ENCODE peak calls at places on chromosomes 3 and 15, in ten cellular contexts. One of them, this sample, is unnamed.

GRCh38 chr3:147604136-147604535 is 195.0 kb downstream of the ZIC1 start:
- DNase-seq in NCI-H1105: no peak
- DNase-seq in cardiac muscle cell: no peak
- DNase-seq in cardiac fibroblast: no peak
- DNase-seq in choroid plexus epithelial cell: no peak
- DNase-seq in AG08396: no peak
- DNase-seq in GM23248: no peak
- DNase-seq in kidney tubule cell: no peak
- DNase-seq in SHP77: no peak
- DNase-seq in A172: no peak
- DNase-seq in this sample: no peak

GRCh38 chr3:32304510-32304909 is 66.0 kb downstream of the CMTM8 start:
- DNase-seq in NCI-H1105: no peak
- DNase-seq in cardiac muscle cell: no peak
- DNase-seq in cardiac fibroblast: no peak
- DNase-seq in choroid plexus epithelial cell: no peak
- DNase-seq in AG08396: no peak
- DNase-seq in GM23248: no peak
- DNase-seq in kidney tubule cell: no peak
- DNase-seq in SHP77: peak; percentile 85
- DNase-seq in A172: no peak
- DNase-seq in this sample: no peak

GRCh38 chr15:47711654-47712053 is 5.7 kb upstream of the SEMA6D start:
- DNase-seq in NCI-H1105: no peak
- DNase-seq in cardiac muscle cell: no peak
- DNase-seq in cardiac fibroblast: peak; percentile 42
- DNase-seq in choroid plexus epithelial cell: peak; percentile 56
- DNase-seq in AG08396: no peak
- DNase-seq in GM23248: peak; percentile 51
- DNase-seq in kidney tubule cell: peak; percentile 45
- DNase-seq in SHP77: no peak
- DNase-seq in A172: peak; percentile 10
- DNase-seq in this sample: no peak

GRCh38 chr15:27868828-27869404 is 230.2 kb downstream of the OCA2 start:
- DNase-seq in NCI-H1105: no peak
- DNase-seq in cardiac muscle cell: no peak
- DNase-seq in cardiac fibroblast: no peak
- DNase-seq in choroid plexus epithelial cell: no peak
- DNase-seq in AG08396: no peak
- DNase-seq in GM23248: no peak
- DNase-seq in kidney tubule cell: no peak
- DNase-seq in SHP77: no peak
- DNase-seq in A172: no peak
- DNase-seq in this sample: no peak

GRCh38 chr3:185308126-185308754 is 54.4 kb upstream of the EHHADH start:
- DNase-seq in NCI-H1105: peak; percentile 76
- DNase-seq in cardiac muscle cell: peak; percentile 56
- DNase-seq in cardiac fibroblast: peak; percentile 85
- DNase-seq in choroid plexus epithelial cell: peak; percentile 84
- DNase-seq in AG08396: peak; percentile 59
- DNase-seq in GM23248: peak; percentile 56
- DNase-seq in kidney tubule cell: peak; percentile 73
- DNase-seq in SHP77: peak; percentile 13
- DNase-seq in A172: peak; percentile 48
- DNase-seq in this sample: peak; percentile 55

GRCh38 chr3:170593634-170594033 is 7.8 kb upstream of the SLC7A14 start:
- DNase-seq in NCI-H1105: no peak
- DNase-seq in cardiac muscle cell: no peak
- DNase-seq in cardiac fibroblast: no peak
- DNase-seq in choroid plexus epithelial cell: no peak
- DNase-seq in AG08396: no peak
- DNase-seq in GM23248: no peak
- DNase-seq in kidney tubule cell: no peak
- DNase-seq in SHP77: no peak
- DNase-seq in A172: no peak
- DNase-seq in this sample: no peak

GRCh38 chr3:61248496-61248895 is 2.8 kb downstream of the FHIT start:
- DNase-seq in NCI-H1105: no peak
- DNase-seq in cardiac muscle cell: no peak
- DNase-seq in cardiac fibroblast: no peak
- DNase-seq in choroid plexus epithelial cell: no peak
- DNase-seq in AG08396: no peak
- DNase-seq in GM23248: no peak
- DNase-seq in kidney tubule cell: no peak
- DNase-seq in SHP77: no peak
- DNase-seq in A172: no peak
- DNase-seq in this sample: no peak

GRCh38 chr3:22007376-22007775 is 256.4 kb upstream of the ZNF385D start:
- DNase-seq in NCI-H1105: no peak
- DNase-seq in cardiac muscle cell: no peak
- DNase-seq in cardiac fibroblast: peak; percentile 44
- DNase-seq in choroid plexus epithelial cell: peak; percentile 33
- DNase-seq in AG08396: no peak
- DNase-seq in GM23248: peak; percentile 1
- DNase-seq in kidney tubule cell: no peak
- DNase-seq in SHP77: no peak
- DNase-seq in A172: no peak
- DNase-seq in this sample: no peak

GRCh38 chr3:11096266-11097135 is 57.8 kb upstream of the HRH1 start:
- DNase-seq in NCI-H1105: no peak
- DNase-seq in cardiac muscle cell: peak; percentile 79
- DNase-seq in cardiac fibroblast: peak; percentile 90
- DNase-seq in choroid plexus epithelial cell: peak; percentile 86
- DNase-seq in AG08396: peak; percentile 93
- DNase-seq in GM23248: peak; percentile 98
- DNase-seq in kidney tubule cell: peak; percentile 93
- DNase-seq in SHP77: peak; percentile 38
- DNase-seq in A172: peak; percentile 91
- DNase-seq in this sample: peak; percentile 91

GRCh38 chr15:45635763-45636292 is 999 bp downstream of the SQOR start:
- DNase-seq in NCI-H1105: no peak
- DNase-seq in cardiac muscle cell: no peak
- DNase-seq in cardiac fibroblast: no peak
- DNase-seq in choroid plexus epithelial cell: no peak
- DNase-seq in AG08396: no peak
- DNase-seq in GM23248: no peak
- DNase-seq in kidney tubule cell: no peak
- DNase-seq in SHP77: no peak
- DNase-seq in A172: no peak
- DNase-seq in this sample: no peak

GRCh38 chr3:58434990-58435389 is 1.4 kb upstream of the PDHB start:
- DNase-seq in NCI-H1105: no peak
- DNase-seq in cardiac muscle cell: peak; percentile 56
- DNase-seq in cardiac fibroblast: peak; percentile 63
- DNase-seq in choroid plexus epithelial cell: peak; percentile 49
- DNase-seq in AG08396: peak; percentile 80
- DNase-seq in GM23248: peak; percentile 76
- DNase-seq in kidney tubule cell: peak; percentile 70
- DNase-seq in SHP77: no peak
- DNase-seq in A172: peak; percentile 77
- DNase-seq in this sample: peak; percentile 73

GRCh38 chr15:51870774-51871173 is 41.3 kb downstream of the TMOD3 start:
- DNase-seq in NCI-H1105: no peak
- DNase-seq in cardiac muscle cell: no peak
- DNase-seq in cardiac fibroblast: no peak
- DNase-seq in choroid plexus epithelial cell: no peak
- DNase-seq in AG08396: no peak
- DNase-seq in GM23248: no peak
- DNase-seq in kidney tubule cell: no peak
- DNase-seq in SHP77: no peak
- DNase-seq in A172: no peak
- DNase-seq in this sample: no peak

GRCh38 chr3:61222428-61222827 is 28.8 kb downstream of the FHIT start:
- DNase-seq in NCI-H1105: no peak
- DNase-seq in cardiac muscle cell: no peak
- DNase-seq in cardiac fibroblast: no peak
- DNase-seq in choroid plexus epithelial cell: no peak
- DNase-seq in AG08396: no peak
- DNase-seq in GM23248: no peak
- DNase-seq in kidney tubule cell: no peak
- DNase-seq in SHP77: no peak
- DNase-seq in A172: no peak
- DNase-seq in this sample: no peak

GRCh38 chr3:188212308-188212969 is 58.5 kb downstream of the LPP start:
- DNase-seq in NCI-H1105: no peak
- DNase-seq in cardiac muscle cell: peak; percentile 55
- DNase-seq in cardiac fibroblast: peak; percentile 79
- DNase-seq in choroid plexus epithelial cell: peak; percentile 62
- DNase-seq in AG08396: peak; percentile 75
- DNase-seq in GM23248: peak; percentile 22
- DNase-seq in kidney tubule cell: peak; percentile 99
- DNase-seq in SHP77: no peak
- DNase-seq in A172: peak; percentile 12
- DNase-seq in this sample: peak; percentile 89

GRCh38 chr3:171054921-171055320 is 28.4 kb upstream of the SLC2A2 start:
- DNase-seq in NCI-H1105: no peak
- DNase-seq in cardiac muscle cell: no peak
- DNase-seq in cardiac fibroblast: peak; percentile 49
- DNase-seq in choroid plexus epithelial cell: peak; percentile 35
- DNase-seq in AG08396: no peak
- DNase-seq in GM23248: peak; percentile 40
- DNase-seq in kidney tubule cell: peak; percentile 13
- DNase-seq in SHP77: no peak
- DNase-seq in A172: no peak
- DNase-seq in this sample: no peak

GRCh38 chr3:49716169-49716568 is 3.3 kb downstream of the AMIGO3 start:
- DNase-seq in NCI-H1105: no peak
- DNase-seq in cardiac muscle cell: no peak
- DNase-seq in cardiac fibroblast: no peak
- DNase-seq in choroid plexus epithelial cell: no peak
- DNase-seq in AG08396: no peak
- DNase-seq in GM23248: no peak
- DNase-seq in kidney tubule cell: no peak
- DNase-seq in SHP77: no peak
- DNase-seq in A172: no peak
- DNase-seq in this sample: no peak

GRCh38 chr15:52288051-52288942 is 7.3 kb downstream of the MYO5C start:
- DNase-seq in NCI-H1105: no peak
- DNase-seq in cardiac muscle cell: no peak
- DNase-seq in cardiac fibroblast: peak; percentile 6
- DNase-seq in choroid plexus epithelial cell: peak; percentile 40
- DNase-seq in AG08396: peak; percentile 71
- DNase-seq in GM23248: no peak
- DNase-seq in kidney tubule cell: peak; percentile 85
- DNase-seq in SHP77: peak; percentile 82
- DNase-seq in A172: no peak
- DNase-seq in this sample: peak; percentile 46

GRCh38 chr3:177468331-177468730 is 271.0 kb upstream of the TBL1XR1 start:
- DNase-seq in NCI-H1105: no peak
- DNase-seq in cardiac muscle cell: no peak
- DNase-seq in cardiac fibroblast: peak; percentile 88
- DNase-seq in choroid plexus epithelial cell: peak; percentile 90
- DNase-seq in AG08396: peak; percentile 70
- DNase-seq in GM23248: peak; percentile 89
- DNase-seq in kidney tubule cell: peak; percentile 95
- DNase-seq in SHP77: no peak
- DNase-seq in A172: peak; percentile 90
- DNase-seq in this sample: peak; percentile 96

GRCh38 chr15:59020321-59020720 is 32.9 kb downstream of the RNF111 start:
- DNase-seq in NCI-H1105: no peak
- DNase-seq in cardiac muscle cell: no peak
- DNase-seq in cardiac fibroblast: peak; percentile 10
- DNase-seq in choroid plexus epithelial cell: peak; percentile 20
- DNase-seq in AG08396: no peak
- DNase-seq in GM23248: peak; percentile 9
- DNase-seq in kidney tubule cell: peak; percentile 8
- DNase-seq in SHP77: no peak
- DNase-seq in A172: no peak
- DNase-seq in this sample: no peak

GRCh38 chr3:129703913-129704312 is 97.4 kb upstream of the PLXND1 start:
- DNase-seq in NCI-H1105: no peak
- DNase-seq in cardiac muscle cell: no peak
- DNase-seq in cardiac fibroblast: no peak
- DNase-seq in choroid plexus epithelial cell: peak; percentile 11
- DNase-seq in AG08396: no peak
- DNase-seq in GM23248: no peak
- DNase-seq in kidney tubule cell: no peak
- DNase-seq in SHP77: no peak
- DNase-seq in A172: no peak
- DNase-seq in this sample: peak; percentile 1

GRCh38 chr3:43017038-43017437 is 37.9 kb downstream of the GASK1A start:
- DNase-seq in NCI-H1105: no peak
- DNase-seq in cardiac muscle cell: no peak
- DNase-seq in cardiac fibroblast: no peak
- DNase-seq in choroid plexus epithelial cell: no peak
- DNase-seq in AG08396: no peak
- DNase-seq in GM23248: no peak
- DNase-seq in kidney tubule cell: no peak
- DNase-seq in SHP77: no peak
- DNase-seq in A172: no peak
- DNase-seq in this sample: no peak

GRCh38 chr15:89799011-89799924 is 15.4 kb downstream of the ANPEP start:
- DNase-seq in NCI-H1105: no peak
- DNase-seq in cardiac muscle cell: no peak
- DNase-seq in cardiac fibroblast: no peak
- DNase-seq in choroid plexus epithelial cell: no peak
- DNase-seq in AG08396: no peak
- DNase-seq in GM23248: no peak
- DNase-seq in kidney tubule cell: no peak
- DNase-seq in SHP77: no peak
- DNase-seq in A172: no peak
- DNase-seq in this sample: no peak

GRCh38 chr15:52005748-52006701 is 13.0 kb upstream of the MAPK6 start:
- DNase-seq in NCI-H1105: no peak
- DNase-seq in cardiac muscle cell: no peak
- DNase-seq in cardiac fibroblast: peak; percentile 85
- DNase-seq in choroid plexus epithelial cell: peak; percentile 72
- DNase-seq in AG08396: peak; percentile 43
- DNase-seq in GM23248: peak; percentile 81
- DNase-seq in kidney tubule cell: peak; percentile 65
- DNase-seq in SHP77: no peak
- DNase-seq in A172: no peak
- DNase-seq in this sample: peak; percentile 85

GRCh38 chr3:171874879-171875278 is 31.7 kb downstream of the TMEM212 start:
- DNase-seq in NCI-H1105: no peak
- DNase-seq in cardiac muscle cell: no peak
- DNase-seq in cardiac fibroblast: peak; percentile 77
- DNase-seq in choroid plexus epithelial cell: peak; percentile 42
- DNase-seq in AG08396: no peak
- DNase-seq in GM23248: peak; percentile 39
- DNase-seq in kidney tubule cell: peak; percentile 86
- DNase-seq in SHP77: no peak
- DNase-seq in A172: peak; percentile 56
- DNase-seq in this sample: no peak

GRCh38 chr3:194540268-194540937 is 53.6 kb upstream of the ATP13A3 start:
- DNase-seq in NCI-H1105: no peak
- DNase-seq in cardiac muscle cell: no peak
- DNase-seq in cardiac fibroblast: no peak
- DNase-seq in choroid plexus epithelial cell: no peak
- DNase-seq in AG08396: peak; percentile 24
- DNase-seq in GM23248: peak; percentile 65
- DNase-seq in kidney tubule cell: no peak
- DNase-seq in SHP77: no peak
- DNase-seq in A172: no peak
- DNase-seq in this sample: peak; percentile 23

GRCh38 chr3:171776411-171776810 is 33.9 kb downstream of the PLD1 start:
- DNase-seq in NCI-H1105: peak; percentile 8
- DNase-seq in cardiac muscle cell: no peak
- DNase-seq in cardiac fibroblast: no peak
- DNase-seq in choroid plexus epithelial cell: no peak
- DNase-seq in AG08396: no peak
- DNase-seq in GM23248: no peak
- DNase-seq in kidney tubule cell: no peak
- DNase-seq in SHP77: no peak
- DNase-seq in A172: no peak
- DNase-seq in this sample: no peak

GRCh38 chr15:32987067-32987466 is 207.4 kb downstream of the FMN1 start:
- DNase-seq in NCI-H1105: no peak
- DNase-seq in cardiac muscle cell: no peak
- DNase-seq in cardiac fibroblast: no peak
- DNase-seq in choroid plexus epithelial cell: no peak
- DNase-seq in AG08396: no peak
- DNase-seq in GM23248: no peak
- DNase-seq in kidney tubule cell: peak; percentile 90
- DNase-seq in SHP77: no peak
- DNase-seq in A172: no peak
- DNase-seq in this sample: no peak

GRCh38 chr3:5006755-5007202 is 27.5 kb downstream of the BHLHE40 start:
- DNase-seq in NCI-H1105: no peak
- DNase-seq in cardiac muscle cell: no peak
- DNase-seq in cardiac fibroblast: peak; percentile 32
- DNase-seq in choroid plexus epithelial cell: no peak
- DNase-seq in AG08396: no peak
- DNase-seq in GM23248: no peak
- DNase-seq in kidney tubule cell: peak; percentile 43
- DNase-seq in SHP77: no peak
- DNase-seq in A172: no peak
- DNase-seq in this sample: no peak

This sample was measured in IMR-90.